ENCODE peak calls at places on chromosomes 16 and 17, in four cellular contexts. C is HCT116, R is H1, A is K562. X is an unnamed sample.

GRCh38 chr16:66594739-66595138 is 9.8 kb upstream of the CMTM3 start:
- DNase-seq in C (no peak), R (no peak), A (no peak), X (no peak)

GRCh38 chr16:67165121-67166034 is 833 bp downstream of the HSF4 start:
- DNase-seq in C (no peak), R (no peak), A (no peak), X (no peak)

GRCh38 chr17:73255671-73256181 is 6.0 kb downstream of the CPSF4L start:
- DNase-seq in C (peak), R (peak), A (peak), X (no peak)

GRCh38 chr16:30972872-30973271 is 12.1 kb upstream of the HSD3B7 start:
- DNase-seq in C (no peak), R (no peak), A (no peak), X (no peak)

GRCh38 chr17:76840884-76841775 is 27.1 kb upstream of the MGAT5B start:
- DNase-seq in C (no peak), R (no peak), A (no peak), X (no peak)

GRCh38 chr17:45307290-45308015 is 9.4 kb downstream of the MAP3K14 start:
- DNase-seq in C (no peak), R (no peak), A (no peak), X (peak)

GRCh38 chr16:50525716-50526115 is 22.5 kb upstream of the NKD1 start:
- DNase-seq in C (no peak), R (no peak), A (no peak), X (no peak)

GRCh38 chr17:67243284-67243683 is 1.7 kb downstream of the HELZ start:
- DNase-seq in C (no peak), R (no peak), A (no peak), X (no peak)

GRCh38 chr16:4517812-4518211 is 20.8 kb downstream of the CDIP1 start:
- DNase-seq in C (no peak), R (no peak), A (peak), X (no peak)

GRCh38 chr16:525520-526180 is 1.9 kb upstream of the CAPN15 start:
- DNase-seq in C (peak), R (no peak), A (peak), X (peak)

GRCh38 chr17:59381716-59382570 is 50.5 kb downstream of the YPEL2 start:
- DNase-seq in C (no peak), R (no peak), A (no peak), X (no peak)

GRCh38 chr17:59391026-59391425 is 59.6 kb downstream of the YPEL2 start:
- DNase-seq in C (no peak), R (no peak), A (no peak), X (no peak)

GRCh38 chr17:59383893-59384292 is 52.4 kb downstream of the YPEL2 start:
- DNase-seq in C (no peak), R (no peak), A (no peak), X (no peak)

GRCh38 chr17:59388070-59388556 is 56.7 kb downstream of the YPEL2 start:
- DNase-seq in C (no peak), R (no peak), A (peak), X (no peak)

DNA sequence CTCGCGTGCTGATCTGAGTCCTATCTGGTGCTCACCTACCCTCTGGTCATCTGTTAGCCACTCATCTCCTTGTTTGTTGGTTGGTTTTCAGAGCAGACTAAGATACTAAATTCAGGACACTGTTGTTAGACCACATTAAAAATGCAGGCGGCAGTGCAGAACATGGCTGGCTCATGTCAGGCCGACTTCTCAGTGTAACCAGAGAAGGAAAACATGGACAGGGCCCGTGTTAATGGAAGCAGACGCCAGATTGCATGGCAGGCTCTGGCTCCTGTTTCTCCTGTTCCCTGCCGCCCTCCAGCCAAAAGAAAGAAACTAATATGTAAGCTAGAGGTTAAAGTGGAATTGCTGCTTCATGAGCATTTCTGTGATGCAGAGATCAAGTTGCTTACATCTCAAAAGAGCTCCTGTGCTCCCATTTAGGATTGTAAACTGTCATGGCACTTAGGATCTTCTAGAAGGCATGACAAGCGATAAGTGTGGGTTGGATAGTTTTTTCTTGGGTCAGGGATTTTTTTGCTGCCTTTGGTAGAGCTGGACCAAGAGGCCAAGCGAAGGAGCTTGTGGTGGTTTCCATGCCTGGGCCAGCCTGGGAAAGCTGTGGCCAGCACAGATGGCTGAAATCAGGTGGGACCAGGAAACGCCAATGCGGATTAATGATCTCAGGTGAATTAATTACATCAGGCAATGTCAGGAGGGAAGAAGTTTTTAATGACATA is 56.1 kb downstream of the YPEL2 start:
- DNase-seq in C (no peak), R (no peak), A (no peak), X (no peak)
- TF ChIP-seq EGR1 in C (no peak), R (no peak), A (no peak), X (no peak)

GRCh38 chr17:17341452-17341851 is 38.3 kb downstream of the NT5M start:
- DNase-seq in C (no peak), R (no peak), A (no peak), X (no peak)
- TF ChIP-seq EGR1 in C (no peak), R (no peak), A (no peak), X (no peak)

GRCh38 chr17:18119938-18120337 is 11.4 kb downstream of the MYO15A start:
- DNase-seq in C (no peak), R (no peak), A (no peak), X (no peak)

GRCh38 chr17:18118633-18118975 is 10.0 kb downstream of the MYO15A start:
- DNase-seq in C (no peak), R (no peak), A (no peak), X (no peak)

GRCh38 chr17:18117974-18118632 is 9.5 kb downstream of the MYO15A start:
- DNase-seq in C (no peak), R (no peak), A (no peak), X (no peak)

GRCh38 chr17:18120461-18121053 is 12.0 kb downstream of the MYO15A start:
- DNase-seq in C (no peak), R (no peak), A (no peak), X (no peak)

GRCh38 chr17:18119166-18119745 is 10.7 kb downstream of the MYO15A start:
- DNase-seq in C (no peak), R (no peak), A (no peak), X (no peak)
- TF ChIP-seq EGR1 in C (no peak), R (no peak), A (no peak), X (no peak)

DNA sequence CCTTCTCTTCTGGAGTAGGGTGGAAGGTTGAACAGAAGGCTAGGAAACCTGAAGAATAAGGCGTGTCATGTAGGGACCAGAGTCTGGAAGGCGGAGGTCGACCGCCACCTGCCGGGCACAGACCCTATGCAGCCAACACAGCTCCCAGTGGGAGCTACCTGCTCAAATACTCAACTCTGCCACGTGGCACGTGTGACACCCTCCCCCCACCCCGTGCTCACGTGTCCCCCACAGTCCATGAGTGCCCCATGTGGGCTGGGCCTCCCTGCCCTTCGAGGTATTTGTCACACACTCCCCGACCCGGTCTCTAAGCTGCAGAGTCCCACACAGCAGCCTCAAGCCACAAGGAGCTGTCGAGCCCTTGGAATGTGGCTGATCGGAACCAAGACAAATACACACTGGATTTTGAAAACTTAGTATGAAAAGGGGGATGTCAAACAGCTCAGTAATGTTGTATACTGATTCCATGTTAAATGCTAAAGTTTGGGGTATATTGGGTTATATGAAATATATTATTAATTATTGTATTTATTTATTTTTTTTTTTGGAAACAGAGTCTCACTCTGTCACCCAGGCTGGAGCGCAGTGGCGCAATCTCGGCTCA is 11.7 kb downstream of the HID1 start:
- DNase-seq in C (peak), R (peak), A (peak), X (no peak)
- TF ChIP-seq EGR1 in C (no peak), R (no peak), A (peak), X (no peak)

GRCh38 chr16:5633845-5634440 is 536.3 kb upstream of the EEF2KMT start:
- DNase-seq in C (peak), R (no peak), A (peak), X (no peak)
- TF ChIP-seq EGR1 in C (no peak), R (no peak), A (no peak), X (no peak)

GRCh38 chr16:81641403-81642106 is 137.5 kb upstream of the PLCG2 start:
- DNase-seq in C (no peak), R (no peak), A (no peak), X (no peak)
- TF ChIP-seq EGR1 in C (no peak), R (no peak), A (no peak), X (no peak)

DNA sequence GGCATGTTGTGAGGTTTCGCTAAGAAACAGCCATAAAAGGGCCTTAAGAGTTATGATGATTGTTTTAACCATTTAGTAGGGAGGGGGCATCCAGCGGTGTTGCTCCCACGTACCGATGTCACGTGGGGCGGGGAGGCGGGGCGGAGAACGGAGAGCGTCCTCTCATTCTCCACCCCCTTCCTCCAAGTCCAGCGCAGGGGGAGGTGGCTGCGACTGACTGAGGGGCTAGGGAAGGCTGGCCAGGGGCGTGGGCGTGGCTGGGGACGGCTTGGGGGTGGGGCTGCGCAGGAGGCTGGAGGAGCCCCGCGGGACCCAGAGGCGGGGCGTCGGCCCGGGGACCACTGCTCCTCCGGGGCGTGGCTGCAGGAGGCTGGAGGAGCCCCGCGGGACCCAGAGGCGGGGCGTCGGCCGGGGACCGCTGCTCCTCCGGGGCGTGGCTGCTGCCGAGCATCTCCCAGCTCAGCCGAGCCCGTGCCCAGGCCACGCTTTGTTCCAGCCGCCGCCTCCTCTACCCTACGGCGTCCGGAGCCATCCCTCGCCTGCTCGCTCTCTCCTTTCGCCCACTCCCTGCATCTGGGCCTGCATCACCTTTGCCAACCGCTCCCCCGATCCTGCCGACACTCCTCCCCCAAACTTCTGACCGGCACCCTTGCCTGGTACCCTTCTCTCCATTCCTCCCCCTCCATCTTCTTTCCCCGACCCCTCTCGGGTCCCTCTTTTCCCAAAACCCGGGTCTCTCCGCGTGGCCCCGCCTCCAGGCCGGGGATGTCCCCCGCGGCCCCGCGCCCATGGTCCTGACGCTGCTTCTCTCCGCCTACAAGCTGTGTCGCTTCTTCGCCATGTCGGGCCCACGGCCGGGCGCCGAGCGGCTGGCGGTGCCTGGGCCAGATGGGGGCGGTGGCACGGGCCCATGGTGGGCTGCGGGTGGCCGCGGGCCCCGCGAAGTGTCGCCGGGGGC is at the start of gene SARM1:
- DNase-seq in C (peak), R (peak), A (peak), X (peak)
- TF ChIP-seq EGR1 in C (peak), R (no peak), A (peak), X (no peak)

DNA sequence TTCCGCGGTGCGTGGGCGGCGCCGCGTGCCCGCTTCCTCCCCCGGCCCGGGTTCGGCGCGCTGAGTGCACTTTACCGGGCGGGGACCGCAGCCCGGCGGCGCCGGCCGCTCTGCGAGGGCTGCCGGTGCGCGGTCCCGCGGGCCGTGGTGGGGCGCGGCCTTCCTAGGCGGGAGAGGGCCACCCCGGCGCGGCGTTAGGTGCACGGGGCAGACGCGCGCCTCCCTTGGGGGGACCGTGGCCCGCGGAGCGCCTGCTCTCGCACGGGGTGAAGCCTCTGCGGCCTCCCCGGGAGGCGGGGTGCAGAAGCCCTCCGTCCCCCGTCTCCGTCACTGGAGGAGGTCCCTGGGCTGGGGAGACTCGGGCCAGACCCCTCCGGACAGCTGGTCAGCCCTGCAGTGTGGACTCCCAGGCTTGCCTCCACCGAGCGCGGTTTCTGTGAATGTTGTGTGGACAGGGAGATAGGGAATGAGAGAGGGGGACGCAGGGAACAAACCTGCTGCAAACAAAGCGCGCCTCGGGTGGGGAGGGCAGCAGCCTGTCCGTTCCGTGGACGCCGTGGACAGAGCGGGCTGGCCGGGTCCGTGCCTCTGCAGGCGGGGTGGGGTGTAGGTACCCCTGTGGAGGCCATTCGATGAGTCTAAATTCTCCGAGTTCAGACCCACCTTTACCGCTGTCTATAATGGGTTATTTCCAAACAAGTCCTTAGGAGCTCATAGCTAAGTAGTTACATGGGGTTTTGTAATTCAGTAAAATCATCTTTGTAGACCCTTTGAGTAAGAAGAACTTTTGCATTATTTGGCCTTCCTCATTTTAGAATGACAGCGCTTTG is 721 bp downstream of the TBCD start:
- DNase-seq in C (no peak), R (no peak), A (peak), X (no peak)
- TF ChIP-seq EGR1 in C (no peak), R (no peak), A (no peak), X (peak)

GRCh38 chr16:48408688-48409087 is 23.5 kb upstream of the SIAH1 start:
- DNase-seq in C (no peak), R (no peak), A (peak), X (no peak)

GRCh38 chr16:48409839-48410610 is 24.8 kb upstream of the SIAH1 start:
- DNase-seq in C (no peak), R (no peak), A (peak), X (no peak)

GRCh38 chr16:48413291-48413690 is 28.1 kb upstream of the SIAH1 start:
- DNase-seq in C (no peak), R (no peak), A (no peak), X (no peak)
- TF ChIP-seq EGR1 in C (no peak), R (no peak), A (no peak), X (no peak)

X was measured in GM12878.